ENCODE peak calls at places on chromosomes 11 and 22, in six cellular contexts. E is Caco-2, D is aorta, S is kidney, U is spleen, Z is suprapubic skin. H is an unnamed sample. For H3K4me1, the result is how much of the 10 kb centered on the place peaks cover.

GRCh38 chr11:131370090-131370751 is at the start of gene NTM:
- DNase-seq in E (no peak), D (no peak), S (no peak), U (no peak), Z (no peak), H (no peak)

GRCh38 chr22:25410849-25411248 is 153.6 kb upstream of the GRK3 start:
- DNase-seq in E (no peak), D (no peak), S (no peak), U (no peak), Z (no peak), H (no peak)

GRCh38 chr11:67507242-67507890 is 596 bp downstream of the CDK2AP2 start:
- DNase-seq in E (no peak), D (peak), S (no peak), U (no peak), Z (no peak), H (peak)

GRCh38 chr11:15493066-15493465 is 378.3 kb downstream of the INSC start:
- DNase-seq in E (no peak), D (no peak), S (no peak), U (no peak), Z (no peak), H (no peak)

GRCh38 chr11:18743900-18744514 is 18.0 kb upstream of the IGSF22 start:
- DNase-seq in E (no peak), D (no peak), S (no peak), U (no peak), Z (no peak), H (no peak)

GRCh38 chr11:110305169-110306018 is 9.0 kb upstream of the RDX start:
- DNase-seq in E (peak), D (no peak), S (no peak), U (no peak), Z (no peak), H (no peak)

GRCh38 chr22:27719535-27720227 is 81.9 kb downstream of the MN1 start:
- DNase-seq in E (peak), D (peak), S (no peak), U (peak), Z (no peak), H (peak)

GRCh38 chr11:119567667-119568582 is 145.0 kb upstream of the THY1 start:
- DNase-seq in E (no peak), D (no peak), S (no peak), U (no peak), Z (no peak), H (peak)

GRCh38 chr11:4464216-4465159 is 15.4 kb downstream of the OR52K2 start:
- DNase-seq in E (peak), D (no peak), S (no peak), U (no peak), Z (no peak), H (no peak)

GRCh38 chr11:117857734-117858369 is 18.6 kb downstream of the FXYD6 start:
- DNase-seq in E (no peak), D (no peak), S (no peak), U (no peak), Z (no peak), H (peak)

GRCh38 chr11:59669611-59670009 is 773 bp upstream of the PATL1 start:
- DNase-seq in E (no peak), D (peak), S (peak), U (peak), Z (no peak), H (no peak)

GRCh38 chr11:70415176-70415575 is 16.8 kb downstream of the CTTN start:
- DNase-seq in E (peak), D (no peak), S (no peak), U (no peak), Z (no peak), H (peak)

DNA sequence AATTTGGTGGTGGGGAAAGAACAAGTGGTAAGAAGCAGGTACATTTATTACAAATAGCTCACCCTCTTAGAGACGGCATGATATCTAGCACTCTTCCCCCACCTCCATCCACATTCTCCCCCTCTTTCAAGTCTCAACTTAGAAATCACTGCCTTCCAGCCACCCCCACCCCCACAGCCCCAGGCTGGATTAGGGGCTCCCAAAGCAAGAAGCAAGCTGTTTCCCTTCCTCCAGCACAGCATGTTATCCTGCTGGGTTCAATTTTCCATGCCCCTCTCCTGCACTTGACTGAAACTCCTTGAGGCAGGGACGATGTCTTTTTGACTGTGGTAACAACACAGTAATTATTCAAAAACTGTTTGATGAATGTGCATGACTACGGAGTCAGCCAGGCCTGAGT is 350.7 kb downstream of the LARGE1 start:
- DNase-seq in E (no peak), D (no peak), S (no peak), U (no peak), Z (no peak), H (no peak)
- H3K4me1 ChIP-seq in E (under half), D (under half), S (under half), U (under half), Z (under half), H (under half)

GRCh38 chr22:38315801-38316339 is 1.4 kb downstream of the CSNK1E start:
- DNase-seq in E (no peak), D (no peak), S (no peak), U (peak), Z (no peak), H (peak)

GRCh38 chr22:38314992-38315800 is 2.0 kb downstream of the CSNK1E start:
- DNase-seq in E (no peak), D (no peak), S (no peak), U (peak), Z (no peak), H (peak)

GRCh38 chr22:38317995-38318715 is 922 bp upstream of the CSNK1E start:
- DNase-seq in E (peak), D (peak), S (peak), U (no peak), Z (no peak), H (peak)

GRCh38 chr22:38317237-38317994 is at the start of gene CSNK1E:
- DNase-seq in E (peak), D (peak), S (peak), U (peak), Z (no peak), H (peak)

DNA sequence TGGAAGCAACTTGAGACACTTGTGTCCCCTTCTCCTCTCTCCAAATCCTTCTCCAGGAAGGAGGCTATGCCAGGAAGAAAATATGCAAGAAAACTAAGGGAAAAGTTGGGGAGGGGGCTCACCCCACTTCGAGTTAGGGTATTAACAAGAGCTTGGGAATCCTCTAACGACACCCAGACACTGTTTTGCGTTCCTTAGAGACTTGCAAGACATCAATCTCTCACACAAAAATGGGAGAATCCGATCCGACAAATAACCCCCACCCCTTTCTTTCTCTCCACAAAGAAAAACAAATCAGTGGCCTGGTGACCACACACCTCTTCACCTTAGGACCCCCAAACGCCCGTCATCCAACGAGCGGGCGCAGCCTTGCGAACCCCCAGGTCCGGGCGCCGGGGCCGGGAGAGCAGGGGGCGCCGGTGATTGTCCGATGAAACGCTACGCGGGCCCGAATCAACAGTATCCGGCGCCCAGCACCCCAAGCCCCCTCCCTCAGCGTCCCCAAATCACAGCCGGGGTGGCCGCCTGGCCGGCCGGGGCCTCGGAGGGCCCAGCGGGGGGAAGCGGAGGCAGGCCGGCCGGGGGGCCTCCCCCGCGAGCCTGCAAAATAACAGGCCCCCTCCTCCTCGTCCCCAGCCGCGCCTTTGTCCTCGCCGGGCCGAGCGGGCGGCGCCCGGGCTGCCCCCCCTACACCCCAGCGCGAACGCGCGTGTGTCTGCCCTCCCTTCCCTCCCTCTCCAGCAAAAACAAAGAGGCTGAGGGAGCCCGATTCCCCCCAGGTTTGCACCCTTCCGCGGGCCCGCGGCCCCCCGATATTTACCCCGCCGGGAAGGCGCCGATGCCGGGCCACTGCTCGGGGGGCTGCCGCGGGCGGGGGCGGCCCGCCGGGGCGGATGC is 645 bp downstream of the CSNK1E start:
- DNase-seq in E (peak), D (peak), S (peak), U (peak), Z (no peak), H (peak)
- H3K4me1 ChIP-seq in E (under half), D (under half), S (under half), U (under half), Z (half or more), H (under half)

GRCh38 chr11:94769897-94770296 is 1.7 kb downstream of the AMOTL1 start:
- DNase-seq in E (peak), D (no peak), S (no peak), U (no peak), Z (no peak), H (no peak)

GRCh38 chr11:94768602-94769511 is 701 bp downstream of the AMOTL1 start:
- DNase-seq in E (peak), D (peak), S (peak), U (peak), Z (peak), H (no peak)

GRCh38 chr11:94767292-94767690 is 865 bp upstream of the AMOTL1 start:
- DNase-seq in E (no peak), D (no peak), S (no peak), U (no peak), Z (no peak), H (no peak)

GRCh38 chr11:94766656-94767291 is 1.4 kb upstream of the AMOTL1 start:
- DNase-seq in E (peak), D (no peak), S (no peak), U (no peak), Z (no peak), H (no peak)

GRCh38 chr11:94767701-94768601 is at the start of gene AMOTL1:
- DNase-seq in E (peak), D (peak), S (peak), U (peak), Z (peak), H (peak)
- H3K4me1 ChIP-seq in E (under half), D (under half), S (under half), U (under half), Z (under half), H (under half)

DNA sequence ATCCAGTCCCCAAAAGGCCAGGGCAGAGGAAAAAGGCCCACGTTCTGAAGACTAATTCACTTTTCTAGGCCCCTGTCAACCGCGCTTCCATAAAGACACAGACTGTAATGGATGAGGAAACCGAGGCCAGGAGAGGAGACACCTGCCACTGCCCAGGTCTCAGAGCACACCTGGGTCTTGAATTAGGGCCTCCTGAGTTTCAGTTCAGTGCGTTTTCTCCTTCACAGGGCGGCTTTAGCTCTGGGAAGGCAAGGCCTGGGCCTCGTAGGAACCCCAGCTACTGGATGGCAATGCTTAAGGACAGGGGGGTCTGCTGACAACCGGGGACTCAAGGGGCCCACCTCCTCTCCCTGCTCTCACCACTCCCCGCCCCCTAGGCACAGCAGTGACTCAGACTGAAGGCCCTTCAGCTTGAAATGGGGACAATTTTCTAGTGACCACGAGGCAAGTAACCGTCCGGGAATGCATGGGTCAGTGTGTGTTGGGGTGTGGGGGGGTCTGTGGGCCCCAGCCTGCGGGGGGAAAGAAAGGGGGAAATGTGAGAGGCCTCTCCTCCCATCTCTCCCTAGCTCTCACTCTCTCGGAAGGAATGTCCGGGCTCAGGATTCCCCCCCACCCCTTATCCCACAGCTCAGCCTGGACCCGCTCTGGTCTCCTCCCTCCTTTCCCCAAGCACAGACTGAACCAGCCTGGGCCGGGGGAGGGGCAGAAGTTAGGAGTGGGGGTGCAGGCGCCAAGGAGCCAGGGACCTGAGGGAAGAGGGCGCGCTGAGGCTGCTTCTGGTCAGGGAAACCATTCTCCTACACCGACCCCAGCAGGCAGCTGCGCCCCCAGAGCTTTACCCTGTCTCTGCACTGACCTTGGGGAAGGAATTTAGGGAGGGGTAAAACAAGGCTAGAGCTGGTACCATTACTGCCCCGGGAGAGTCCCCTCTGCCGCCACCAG is 17.2 kb downstream of the CREB3L1 start:
- DNase-seq in E (no peak), D (no peak), S (peak), U (no peak), Z (no peak), H (peak)
- H3K4me1 ChIP-seq in E (half or more), D (under half), S (under half), U (under half), Z (half or more), H (half or more)